ENCODE peak calls at places on chromosomes 7 and 10, in four cellular contexts. C, S, X and R are unnamed samples.

GRCh38 chr7:140533394-140533872 is 54.1 kb upstream of the MKRN1 start:
- DNase-seq in C (no peak), S (no peak), X (no peak), R (no peak)

GRCh38 chr10:43576062-43576461 is 1.6 kb upstream of the ZNF239 start:
- DNase-seq in C (no peak), S (no peak), X (no peak), R (no peak)

GRCh38 chr10:5614081-5614721 is 52.2 kb downstream of the ASB13 start:
- DNase-seq in C (no peak), S (peak), X (no peak), R (peak)

GRCh38 chr7:66413379-66414114 is 208.4 kb downstream of the TPST1 start:
- DNase-seq in C (peak), S (peak), X (peak), R (peak)

GRCh38 chr10:14200645-14201534 is 129.8 kb downstream of the FRMD4A start:
- DNase-seq in C (peak), S (no peak), X (no peak), R (no peak)

GRCh38 chr7:109901916-109902315 is 1189.0 kb upstream of the LRRN3 start:
- DNase-seq in C (no peak), S (peak), X (peak), R (no peak)

GRCh38 chr10:13894412-13895093 is 307.8 kb downstream of the PRPF18 start:
- DNase-seq in C (no peak), S (peak), X (no peak), R (peak)

GRCh38 chr10:105258674-105259065 is 617.6 kb downstream of the SORCS3 start:
- DNase-seq in C (no peak), S (no peak), X (no peak), R (no peak)

GRCh38 chr10:94083662-94084323 is 90.1 kb downstream of the PLCE1 start:
- DNase-seq in C (no peak), S (no peak), X (no peak), R (no peak)

GRCh38 chr7:45007571-45008328 is 7.7 kb downstream of the CCM2 start:
- DNase-seq in C (no peak), S (no peak), X (no peak), R (no peak)
- H3K4me2 ChIP-seq in C (no peak), S (no peak), X (no peak), R (no peak)

GRCh38 chr7:17098515-17098914 is 199.9 kb upstream of the AHR start:
- DNase-seq in C (no peak), S (no peak), X (no peak), R (no peak)
- H3K27ac ChIP-seq in C (no peak), S (no peak), X (peak), R (no peak)

DNA sequence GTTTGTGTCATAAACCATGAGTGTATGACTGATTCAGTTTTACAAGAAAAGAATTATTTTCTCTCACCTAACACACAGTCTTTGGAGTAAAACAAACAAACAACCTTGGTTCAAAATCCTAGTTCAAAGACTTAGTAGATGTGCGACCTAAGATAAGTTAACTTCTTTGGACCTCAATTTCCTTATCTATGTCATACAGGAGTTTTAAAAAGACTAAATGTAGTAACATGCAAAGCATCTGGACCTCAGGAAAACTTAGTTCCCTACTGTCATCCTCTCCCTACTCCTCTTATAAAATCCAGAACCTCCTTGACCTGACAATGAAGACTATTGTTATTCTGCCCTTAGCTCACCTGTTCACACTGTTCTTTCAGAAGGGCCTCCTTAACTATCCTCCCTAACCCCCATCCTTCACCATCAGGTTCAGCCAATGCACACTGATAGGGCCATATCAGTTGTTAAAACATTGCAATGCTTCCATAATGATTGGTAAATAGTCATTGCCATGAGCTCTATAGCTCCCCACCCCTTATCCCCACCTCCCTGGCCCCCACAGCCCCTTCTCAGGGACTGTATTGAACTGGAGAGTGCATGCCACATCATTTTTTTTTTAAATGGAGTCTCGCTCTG is 28.8 kb upstream of the CCNJ start:
- DNase-seq in C (no peak), S (no peak), X (no peak), R (no peak)
- H3K4me2 ChIP-seq in C (no peak), S (no peak), X (no peak), R (no peak)

GRCh38 chr7:31049001-31049765 is 2.9 kb upstream of the ADCYAP1R1 start:
- DNase-seq in C (no peak), S (no peak), X (no peak), R (no peak)

GRCh38 chr7:31046723-31047122 is 5.4 kb upstream of the ADCYAP1R1 start:
- DNase-seq in C (no peak), S (no peak), X (no peak), R (no peak)

GRCh38 chr7:31047747-31048146 is 4.4 kb upstream of the ADCYAP1R1 start:
- DNase-seq in C (no peak), S (no peak), X (no peak), R (no peak)

GRCh38 chr7:31044531-31044930 is 7.6 kb upstream of the ADCYAP1R1 start:
- DNase-seq in C (no peak), S (no peak), X (no peak), R (no peak)

GRCh38 chr7:31047282-31047681 is 4.8 kb upstream of the ADCYAP1R1 start:
- DNase-seq in C (no peak), S (no peak), X (no peak), R (no peak)
- H3K27ac ChIP-seq in C (no peak), S (no peak), X (no peak), R (no peak)

GRCh38 chr7:94909023-94909466 is 1.7 kb downstream of the PPP1R9A start:
- DNase-seq in C (no peak), S (no peak), X (no peak), R (no peak)

GRCh38 chr7:94907420-94908203 is at the start of gene PPP1R9A:
- DNase-seq in C (peak), S (peak), X (no peak), R (peak)

GRCh38 chr7:94906035-94906796 is 1.2 kb upstream of the PPP1R9A start:
- DNase-seq in C (no peak), S (no peak), X (no peak), R (no peak)

GRCh38 chr7:94908204-94909022 is 1.0 kb downstream of the PPP1R9A start:
- DNase-seq in C (peak), S (peak), X (no peak), R (peak)

DNA sequence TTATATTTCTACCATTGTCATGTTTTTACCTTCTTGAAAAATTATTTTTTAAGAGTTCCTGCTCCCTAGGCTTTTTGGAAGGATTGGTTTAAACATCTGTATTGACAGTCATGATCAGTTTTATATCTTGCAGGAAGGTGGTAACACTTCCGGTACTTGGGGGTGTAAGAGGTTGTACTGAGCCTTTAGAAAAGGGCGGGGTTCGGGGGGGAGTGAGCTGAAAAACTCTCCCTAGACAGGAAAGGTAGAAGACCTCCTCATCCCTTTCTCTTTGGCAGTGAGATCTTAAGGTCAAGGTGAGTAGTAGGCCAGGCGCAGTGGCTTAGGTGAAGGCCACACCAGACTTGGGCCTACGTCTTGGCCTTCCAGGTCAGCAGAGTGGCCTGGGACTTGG is 371 bp upstream of the PPP1R9A start:
- DNase-seq in C (no peak), S (no peak), X (no peak), R (no peak)
- H3K4me2 ChIP-seq in C (peak), S (peak), X (no peak), R (peak)

GRCh38 chr7:50791363-50791762 is 8.7 kb upstream of the GRB10 start:
- DNase-seq in C (no peak), S (no peak), X (no peak), R (no peak)
- H3K27ac ChIP-seq in C (no peak), S (peak), X (no peak), R (peak)

GRCh38 chr10:36068542-36068941 is 426.4 kb upstream of the FZD8 start:
- DNase-seq in C (no peak), S (no peak), X (no peak), R (no peak)
- H3K4me2 ChIP-seq in C (no peak), S (no peak), X (no peak), R (no peak)

DNA sequence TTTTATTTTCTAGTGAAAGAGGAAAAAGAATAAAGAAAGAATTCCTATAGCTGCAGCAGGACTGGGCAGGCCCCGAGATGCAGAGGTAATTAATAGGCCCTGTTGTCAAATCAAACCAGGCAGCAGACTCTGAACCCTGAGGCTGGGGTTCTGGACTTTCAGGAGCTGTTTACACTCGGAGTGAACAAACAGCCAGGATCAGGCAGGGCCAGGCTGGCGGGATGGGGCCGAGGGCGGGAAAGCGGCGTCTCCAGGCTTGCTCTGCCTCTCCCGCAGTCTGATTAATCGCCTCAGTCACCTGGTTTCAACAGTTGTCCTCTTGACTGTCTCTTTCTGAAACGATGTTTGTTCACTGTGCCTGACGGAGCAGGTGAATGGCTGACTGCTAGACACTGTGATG is 675.4 kb upstream of the FOXK1 start:
- DNase-seq in C (no peak), S (no peak), X (peak), R (no peak)
- H3K27ac ChIP-seq in C (no peak), S (peak), X (peak), R (no peak)

GRCh38 chr7:157429001-157429679 is 92.3 kb downstream of the DNAJB6 start:
- DNase-seq in C (no peak), S (no peak), X (no peak), R (no peak)
- H3K4me2 ChIP-seq in C (no peak), S (no peak), X (no peak), R (no peak)